ENCODE peak calls at places on chromosomes 16 and 17, in ten cellular contexts. One of them, this sample, is unnamed.

GRCh38 chr16:66742409-66742808 is 9.0 kb downstream of the DYNC1LI2 start:
- DNase-seq in fibroblast of the aortic adventitia: no peak
- DNase-seq in cardiac muscle cell: peak; percentile 28
- DNase-seq in mesothelial cell of epicardium: no peak
- DNase-seq in body of pancreas: no peak
- DNase-seq in choroid plexus epithelial cell: no peak
- DNase-seq in AG10803: no peak
- DNase-seq in osteoblast: no peak
- DNase-seq in IMR-90: no peak
- DNase-seq in GM06990: no peak
- DNase-seq in this sample: no peak

GRCh38 chr17:41451154-41451728 is 10.5 kb upstream of the KRT38 start:
- DNase-seq in IMR-90: peak; percentile 59
- DNase-seq in mesothelial cell of epicardium: no peak
- DNase-seq in GM06990: no peak
- DNase-seq in choroid plexus epithelial cell: peak; percentile 14
- DNase-seq in body of pancreas: no peak
- DNase-seq in osteoblast: peak; percentile 18
- DNase-seq in cardiac muscle cell: peak; percentile 21
- DNase-seq in AG10803: peak; percentile 77
- DNase-seq in fibroblast of the aortic adventitia: peak; percentile 59
- DNase-seq in this sample: no peak

GRCh38 chr16:74439685-74440084 is 18.4 kb upstream of the CLEC18B start:
- DNase-seq in fibroblast of the aortic adventitia: no peak
- DNase-seq in IMR-90: no peak
- DNase-seq in cardiac muscle cell: no peak
- DNase-seq in osteoblast: no peak
- DNase-seq in mesothelial cell of epicardium: no peak
- DNase-seq in AG10803: no peak
- DNase-seq in GM06990: no peak
- DNase-seq in choroid plexus epithelial cell: no peak
- DNase-seq in body of pancreas: no peak
- DNase-seq in this sample: no peak

GRCh38 chr17:45120558-45120957 is 11.8 kb downstream of the PLCD3 start:
- DNase-seq in osteoblast: peak; percentile 75
- DNase-seq in cardiac muscle cell: no peak
- DNase-seq in choroid plexus epithelial cell: no peak
- DNase-seq in mesothelial cell of epicardium: no peak
- DNase-seq in GM06990: no peak
- DNase-seq in fibroblast of the aortic adventitia: no peak
- DNase-seq in IMR-90: no peak
- DNase-seq in AG10803: no peak
- DNase-seq in body of pancreas: no peak
- DNase-seq in this sample: no peak

GRCh38 chr16:89193021-89193575 is 7.2 kb downstream of the SLC22A31 start:
- DNase-seq in IMR-90: peak; percentile 86
- DNase-seq in mesothelial cell of epicardium: no peak
- DNase-seq in osteoblast: peak; percentile 93
- DNase-seq in choroid plexus epithelial cell: no peak
- DNase-seq in fibroblast of the aortic adventitia: peak; percentile 77
- DNase-seq in cardiac muscle cell: peak; percentile 95
- DNase-seq in GM06990: peak; percentile 63
- DNase-seq in body of pancreas: no peak
- DNase-seq in AG10803: peak; percentile 93
- DNase-seq in this sample: peak; percentile 75

GRCh38 chr16:91484-91883 is 13.5 kb downstream of the MPG start:
- DNase-seq in osteoblast: peak; percentile 66
- DNase-seq in fibroblast of the aortic adventitia: peak; percentile 52
- DNase-seq in GM06990: no peak
- DNase-seq in body of pancreas: no peak
- DNase-seq in choroid plexus epithelial cell: no peak
- DNase-seq in IMR-90: no peak
- DNase-seq in AG10803: no peak
- DNase-seq in cardiac muscle cell: peak; percentile 45
- DNase-seq in mesothelial cell of epicardium: no peak
- DNase-seq in this sample: no peak

GRCh38 chr16:67987460-67988160 is 7.3 kb upstream of the DPEP3 start:
- DNase-seq in osteoblast: peak; percentile 69
- DNase-seq in IMR-90: no peak
- DNase-seq in AG10803: no peak
- DNase-seq in body of pancreas: no peak
- DNase-seq in fibroblast of the aortic adventitia: no peak
- DNase-seq in choroid plexus epithelial cell: peak; percentile 50
- DNase-seq in cardiac muscle cell: no peak
- DNase-seq in GM06990: no peak
- DNase-seq in mesothelial cell of epicardium: no peak
- DNase-seq in this sample: no peak

GRCh38 chr16:50603206-50604064 is 55.2 kb downstream of the NKD1 start:
- DNase-seq in AG10803: peak; percentile 96
- DNase-seq in IMR-90: no peak
- DNase-seq in osteoblast: peak; percentile 85
- DNase-seq in fibroblast of the aortic adventitia: peak; percentile 73
- DNase-seq in GM06990: no peak
- DNase-seq in cardiac muscle cell: peak; percentile 69
- DNase-seq in body of pancreas: no peak
- DNase-seq in choroid plexus epithelial cell: peak; percentile 19
- DNase-seq in mesothelial cell of epicardium: no peak
- DNase-seq in this sample: no peak

GRCh38 chr16:81589975-81590650 is 145.5 kb downstream of the CMIP start:
- DNase-seq in cardiac muscle cell: no peak
- DNase-seq in body of pancreas: no peak
- DNase-seq in osteoblast: peak; percentile 42
- DNase-seq in AG10803: no peak
- DNase-seq in choroid plexus epithelial cell: no peak
- DNase-seq in mesothelial cell of epicardium: no peak
- DNase-seq in GM06990: no peak
- DNase-seq in IMR-90: no peak
- DNase-seq in fibroblast of the aortic adventitia: no peak
- DNase-seq in this sample: no peak

GRCh38 chr16:81590714-81591537 is 146.3 kb downstream of the CMIP start:
- DNase-seq in cardiac muscle cell: no peak
- DNase-seq in osteoblast: peak; percentile 5
- DNase-seq in fibroblast of the aortic adventitia: no peak
- DNase-seq in mesothelial cell of epicardium: no peak
- DNase-seq in choroid plexus epithelial cell: no peak
- DNase-seq in body of pancreas: no peak
- DNase-seq in GM06990: no peak
- DNase-seq in IMR-90: no peak
- DNase-seq in AG10803: no peak
- DNase-seq in this sample: no peak

GRCh38 chr16:81592353-81592866 is 147.8 kb downstream of the CMIP start:
- DNase-seq in fibroblast of the aortic adventitia: no peak
- DNase-seq in cardiac muscle cell: no peak
- DNase-seq in IMR-90: no peak
- DNase-seq in mesothelial cell of epicardium: no peak
- DNase-seq in GM06990: no peak
- DNase-seq in AG10803: no peak
- DNase-seq in osteoblast: peak; percentile 41
- DNase-seq in body of pancreas: no peak
- DNase-seq in choroid plexus epithelial cell: no peak
- DNase-seq in this sample: no peak

GRCh38 chr16:81593481-81593880 is 148.9 kb downstream of the CMIP start:
- DNase-seq in IMR-90: no peak
- DNase-seq in body of pancreas: no peak
- DNase-seq in mesothelial cell of epicardium: no peak
- DNase-seq in cardiac muscle cell: no peak
- DNase-seq in GM06990: no peak
- DNase-seq in fibroblast of the aortic adventitia: no peak
- DNase-seq in osteoblast: no peak
- DNase-seq in choroid plexus epithelial cell: no peak
- DNase-seq in AG10803: no peak
- DNase-seq in this sample: no peak

DNA sequence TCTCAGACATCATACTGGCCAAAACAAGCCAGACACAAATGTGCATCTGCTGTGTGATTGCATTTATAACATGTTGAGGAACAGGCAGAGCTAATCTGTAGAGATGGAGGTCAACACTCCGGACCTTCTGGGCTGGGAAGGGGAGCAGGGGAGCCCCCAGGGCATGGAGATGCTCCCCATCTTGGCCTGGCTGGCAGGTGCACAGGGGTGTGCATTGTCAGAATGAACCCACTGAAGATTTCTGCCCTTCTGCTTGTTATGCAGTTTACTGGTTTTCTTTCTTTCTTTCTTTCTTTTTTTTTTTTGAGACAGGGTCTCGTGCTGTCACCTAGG is 146.9 kb downstream of the CMIP start:
- DNase-seq in cardiac muscle cell: no peak
- DNase-seq in osteoblast: no peak
- DNase-seq in body of pancreas: no peak
- DNase-seq in fibroblast of the aortic adventitia: no peak
- DNase-seq in choroid plexus epithelial cell: no peak
- DNase-seq in IMR-90: no peak
- DNase-seq in AG10803: no peak
- DNase-seq in mesothelial cell of epicardium: no peak
- DNase-seq in GM06990: no peak
- DNase-seq in this sample: no peak
- TF ChIP-seq CTCF in cardiac muscle cell: no peak
- TF ChIP-seq CTCF in osteoblast: no peak
- TF ChIP-seq CTCF in body of pancreas: no peak
- TF ChIP-seq CTCF in fibroblast of the aortic adventitia: no peak
- TF ChIP-seq CTCF in choroid plexus epithelial cell: no peak
- TF ChIP-seq CTCF in IMR-90: no peak
- TF ChIP-seq CTCF in AG10803: no peak
- TF ChIP-seq CTCF in mesothelial cell of epicardium: no peak
- TF ChIP-seq CTCF in GM06990: no peak
- TF ChIP-seq CTCF in this sample: no peak

DNA sequence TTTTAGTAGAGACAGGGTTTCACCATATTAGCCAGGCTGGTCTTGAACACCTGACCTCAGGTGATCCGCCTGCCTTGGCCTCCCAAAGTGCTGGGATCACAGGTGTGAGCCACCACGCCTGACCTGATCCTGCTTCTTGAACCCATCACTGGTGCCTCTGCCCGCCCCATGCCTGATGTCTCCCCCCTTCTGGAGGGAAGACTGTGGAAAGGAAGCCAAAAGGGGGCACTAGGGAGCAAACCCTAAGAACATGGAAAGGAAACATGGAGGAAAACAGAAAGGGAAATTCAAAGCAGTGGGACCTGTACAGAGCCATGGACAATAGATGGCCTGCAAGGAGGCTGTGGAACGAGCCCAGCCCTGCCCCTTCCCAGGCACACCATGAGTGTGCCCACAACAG is 31.1 kb upstream of the FASN start:
- DNase-seq in choroid plexus epithelial cell: no peak
- DNase-seq in body of pancreas: no peak
- DNase-seq in IMR-90: no peak
- DNase-seq in cardiac muscle cell: no peak
- DNase-seq in GM06990: no peak
- DNase-seq in osteoblast: peak; percentile 48
- DNase-seq in mesothelial cell of epicardium: no peak
- DNase-seq in fibroblast of the aortic adventitia: no peak
- DNase-seq in AG10803: no peak
- DNase-seq in this sample: no peak
- TF ChIP-seq CTCF in choroid plexus epithelial cell: peak; percentile 35
- TF ChIP-seq CTCF in body of pancreas: no peak
- TF ChIP-seq CTCF in IMR-90: peak; percentile 6
- TF ChIP-seq CTCF in cardiac muscle cell: peak; percentile 23
- TF ChIP-seq CTCF in GM06990: peak; percentile 29
- TF ChIP-seq CTCF in osteoblast: peak; percentile 17
- TF ChIP-seq CTCF in mesothelial cell of epicardium: no peak
- TF ChIP-seq CTCF in fibroblast of the aortic adventitia: no peak
- TF ChIP-seq CTCF in AG10803: no peak
- TF ChIP-seq CTCF in this sample: no peak

GRCh38 chr17:79721993-79722671 is 8.6 kb upstream of the ENPP7 start:
- DNase-seq in AG10803: no peak
- DNase-seq in IMR-90: no peak
- DNase-seq in cardiac muscle cell: peak; percentile 15
- DNase-seq in fibroblast of the aortic adventitia: peak; percentile 4
- DNase-seq in GM06990: no peak
- DNase-seq in choroid plexus epithelial cell: peak; percentile 41
- DNase-seq in mesothelial cell of epicardium: no peak
- DNase-seq in osteoblast: peak; percentile 70
- DNase-seq in body of pancreas: no peak
- DNase-seq in this sample: no peak
- TF ChIP-seq CTCF in AG10803: peak; percentile 12
- TF ChIP-seq CTCF in IMR-90: peak; percentile 16
- TF ChIP-seq CTCF in cardiac muscle cell: peak; percentile 9
- TF ChIP-seq CTCF in fibroblast of the aortic adventitia: peak; percentile 5
- TF ChIP-seq CTCF in GM06990: no peak
- TF ChIP-seq CTCF in choroid plexus epithelial cell: peak; percentile 49
- TF ChIP-seq CTCF in mesothelial cell of epicardium: no peak
- TF ChIP-seq CTCF in osteoblast: no peak
- TF ChIP-seq CTCF in body of pancreas: no peak
- TF ChIP-seq CTCF in this sample: no peak

GRCh38 chr17:34024303-34025178 is 230.5 kb upstream of the CCL2 start:
- DNase-seq in GM06990: no peak
- DNase-seq in IMR-90: no peak
- DNase-seq in cardiac muscle cell: no peak
- DNase-seq in osteoblast: no peak
- DNase-seq in choroid plexus epithelial cell: no peak
- DNase-seq in fibroblast of the aortic adventitia: no peak
- DNase-seq in body of pancreas: no peak
- DNase-seq in mesothelial cell of epicardium: no peak
- DNase-seq in AG10803: no peak
- DNase-seq in this sample: no peak

GRCh38 chr17:34025179-34025551 is 229.9 kb upstream of the CCL2 start:
- DNase-seq in fibroblast of the aortic adventitia: no peak
- DNase-seq in choroid plexus epithelial cell: no peak
- DNase-seq in cardiac muscle cell: no peak
- DNase-seq in body of pancreas: no peak
- DNase-seq in GM06990: no peak
- DNase-seq in mesothelial cell of epicardium: no peak
- DNase-seq in IMR-90: no peak
- DNase-seq in osteoblast: no peak
- DNase-seq in AG10803: no peak
- DNase-seq in this sample: no peak
- TF ChIP-seq CTCF in fibroblast of the aortic adventitia: no peak
- TF ChIP-seq CTCF in choroid plexus epithelial cell: no peak
- TF ChIP-seq CTCF in cardiac muscle cell: no peak
- TF ChIP-seq CTCF in body of pancreas: no peak
- TF ChIP-seq CTCF in GM06990: peak; percentile 41
- TF ChIP-seq CTCF in mesothelial cell of epicardium: no peak
- TF ChIP-seq CTCF in IMR-90: no peak
- TF ChIP-seq CTCF in osteoblast: no peak
- TF ChIP-seq CTCF in AG10803: no peak
- TF ChIP-seq CTCF in this sample: no peak

GRCh38 chr16:5412721-5413120 is 315.1 kb upstream of the EEF2KMT start:
- DNase-seq in choroid plexus epithelial cell: no peak
- DNase-seq in body of pancreas: no peak
- DNase-seq in cardiac muscle cell: no peak
- DNase-seq in fibroblast of the aortic adventitia: no peak
- DNase-seq in GM06990: no peak
- DNase-seq in osteoblast: no peak
- DNase-seq in IMR-90: no peak
- DNase-seq in AG10803: no peak
- DNase-seq in mesothelial cell of epicardium: no peak
- DNase-seq in this sample: no peak

GRCh38 chr16:5416013-5416412 is 318.4 kb upstream of the EEF2KMT start:
- DNase-seq in body of pancreas: no peak
- DNase-seq in choroid plexus epithelial cell: no peak
- DNase-seq in AG10803: no peak
- DNase-seq in cardiac muscle cell: no peak
- DNase-seq in fibroblast of the aortic adventitia: no peak
- DNase-seq in IMR-90: no peak
- DNase-seq in osteoblast: no peak
- DNase-seq in mesothelial cell of epicardium: no peak
- DNase-seq in GM06990: no peak
- DNase-seq in this sample: no peak

DNA sequence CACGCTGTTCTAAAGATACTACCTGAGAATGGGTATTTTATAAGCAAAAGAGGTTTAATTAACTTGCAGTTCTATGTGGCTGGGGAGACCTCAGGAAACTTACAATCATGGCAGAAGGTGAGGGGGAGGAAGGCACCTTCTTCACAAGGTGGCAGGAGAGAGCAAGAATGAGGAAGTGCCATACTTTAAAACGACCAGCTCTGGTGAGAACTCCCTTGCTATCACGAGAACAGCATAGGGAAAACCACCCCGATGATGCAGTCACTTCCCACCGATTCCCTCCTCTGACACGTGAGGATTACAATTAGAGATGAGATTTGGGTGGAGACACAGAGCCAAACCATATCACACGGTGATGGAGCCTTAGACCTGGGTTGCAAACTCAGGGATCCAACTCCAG is 317.5 kb upstream of the EEF2KMT start:
- DNase-seq in choroid plexus epithelial cell: no peak
- DNase-seq in AG10803: no peak
- DNase-seq in body of pancreas: no peak
- DNase-seq in IMR-90: no peak
- DNase-seq in osteoblast: no peak
- DNase-seq in cardiac muscle cell: no peak
- DNase-seq in mesothelial cell of epicardium: no peak
- DNase-seq in fibroblast of the aortic adventitia: no peak
- DNase-seq in GM06990: no peak
- DNase-seq in this sample: no peak
- TF ChIP-seq CTCF in choroid plexus epithelial cell: no peak
- TF ChIP-seq CTCF in AG10803: no peak
- TF ChIP-seq CTCF in body of pancreas: no peak
- TF ChIP-seq CTCF in IMR-90: no peak
- TF ChIP-seq CTCF in osteoblast: no peak
- TF ChIP-seq CTCF in cardiac muscle cell: no peak
- TF ChIP-seq CTCF in mesothelial cell of epicardium: no peak
- TF ChIP-seq CTCF in fibroblast of the aortic adventitia: no peak
- TF ChIP-seq CTCF in GM06990: no peak
- TF ChIP-seq CTCF in this sample: no peak

This sample was measured in GM10248.